ENCODE peak calls at places on chromosomes 3 and 15, in five cellular contexts. A is HFF-Myc, H is upper lobe of right lung, O is Panc1, B is stomach. Q is an unnamed sample.
A peak's percentile ranks its signal among the peaks of the same experiment; 100 is the strongest.

GRCh38 chr3:63990733-63991132 is 32.6 kb downstream of the PSMD6 start:
- DNase-seq in H (no peak), A (no peak), B (no peak), O (no peak), Q (no peak)

GRCh38 chr15:51491941-51492340 is 130.6 kb downstream of the DMXL2 start:
- DNase-seq in A (no peak), H (no peak), B (no peak), O (no peak), Q (no peak)

GRCh38 chr3:47057212-47057671 is 77.8 kb downstream of the NBEAL2 start:
- DNase-seq in B (no peak), O (no peak), H (no peak), A (no peak), Q (peak; percentile 39)

GRCh38 chr3:38650248-38650940 is 907 bp upstream of the SCN5A start:
- DNase-seq in B (no peak), O (no peak), H (peak; percentile 52), A (no peak), Q (no peak)

GRCh38 chr3:132783152-132783551 is 60.9 kb upstream of the NPHP3 start:
- DNase-seq in B (no peak), O (no peak), A (no peak), H (no peak), Q (no peak)

GRCh38 chr15:35182841-35183479 is 97.9 kb upstream of the NANOGP8 start:
- DNase-seq in O (no peak), H (no peak), B (no peak), A (no peak), Q (no peak)

GRCh38 chr3:180466401-180467005 is 135.5 kb upstream of the TTC14 start:
- DNase-seq in B (no peak), A (no peak), O (no peak), H (no peak), Q (peak; percentile 7)

GRCh38 chr3:127371846-127372245 is 84.0 kb upstream of the PRR20G start:
- DNase-seq in H (peak; percentile 49), O (no peak), A (no peak), B (no peak), Q (no peak)

GRCh38 chr3:142618917-142619401 is 22.8 kb downstream of the PLS1 start:
- DNase-seq in A (no peak), H (no peak), O (peak; percentile 64), B (peak; percentile 34), Q (peak; percentile 79)

GRCh38 chr3:145244327-145244726 is 916.7 kb downstream of the PLOD2 start:
- DNase-seq in O (no peak), A (no peak), H (no peak), B (no peak), Q (peak; percentile 8)

GRCh38 chr3:58234516-58234931 is 3.1 kb upstream of the ABHD6 start:
- DNase-seq in A (no peak), B (no peak), H (no peak), O (no peak), Q (peak; percentile 79)

GRCh38 chr15:40937762-40938529 is 8.8 kb downstream of the DLL4 start:
- DNase-seq in O (no peak), B (no peak), A (no peak), H (no peak), Q (peak; percentile 64)

GRCh38 chr3:187709155-187709554 is 6.8 kb upstream of the RTP2 start:
- DNase-seq in H (no peak), B (no peak), A (no peak), O (no peak), Q (no peak)
- TF ChIP-seq CTCF in H (no peak), B (no peak), A (peak; percentile 4), O (peak; percentile 59), Q (no peak)

GRCh38 chr3:10926441-10926830 is 66.1 kb upstream of the SLC6A1 start:
- DNase-seq in H (no peak), A (no peak), O (no peak), B (no peak), Q (no peak)
- H3K4me3 ChIP-seq in H (no peak overlapping the region), A (no peak overlapping the region), O (no peak overlapping the region), B (no peak overlapping the region), Q (no peak overlapping the region)

GRCh38 chr3:14676881-14677280 is 1.9 kb downstream of the C3orf20 start:
- DNase-seq in H (no peak), A (no peak), B (no peak), O (no peak), Q (no peak)

GRCh38 chr3:14674841-14675240 is at the start of gene C3orf20:
- DNase-seq in B (no peak), A (no peak), H (no peak), O (no peak), Q (no peak)

GRCh38 chr3:14680115-14680514 is 5.2 kb downstream of the C3orf20 start:
- DNase-seq in O (no peak), H (no peak), B (no peak), A (no peak), Q (no peak)

GRCh38 chr3:14680716-14681115 is 5.8 kb downstream of the C3orf20 start:
- DNase-seq in O (no peak), A (no peak), B (no peak), H (no peak), Q (no peak)

DNA sequence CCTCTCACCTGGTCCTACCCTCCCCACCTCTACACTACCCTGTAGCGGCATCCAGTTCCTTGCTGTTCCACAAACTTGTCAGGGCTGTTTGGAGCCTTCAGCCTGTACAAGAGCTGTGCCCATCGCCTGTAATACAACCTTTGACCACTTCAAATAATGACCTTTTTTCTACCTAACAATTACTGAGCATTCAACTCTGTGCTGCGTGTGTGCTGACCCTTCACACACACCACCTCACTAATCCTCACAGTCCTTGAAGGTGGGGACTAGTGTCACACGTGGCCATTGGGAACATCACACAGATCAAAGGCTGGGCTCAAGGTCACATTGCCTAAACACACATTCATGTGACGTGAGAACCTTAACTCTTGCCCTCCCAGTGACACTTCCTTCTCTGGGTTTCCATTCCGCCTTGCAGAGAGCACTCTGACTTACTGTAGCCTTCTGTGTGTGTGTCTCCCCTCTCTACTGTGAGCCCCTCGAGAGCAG is 3.1 kb downstream of the C3orf20 start:
- DNase-seq in A (no peak), B (no peak), O (no peak), H (no peak), Q (no peak)
- TF ChIP-seq CTCF in A (no peak), B (no peak), O (no peak), H (no peak), Q (no peak)

DNA sequence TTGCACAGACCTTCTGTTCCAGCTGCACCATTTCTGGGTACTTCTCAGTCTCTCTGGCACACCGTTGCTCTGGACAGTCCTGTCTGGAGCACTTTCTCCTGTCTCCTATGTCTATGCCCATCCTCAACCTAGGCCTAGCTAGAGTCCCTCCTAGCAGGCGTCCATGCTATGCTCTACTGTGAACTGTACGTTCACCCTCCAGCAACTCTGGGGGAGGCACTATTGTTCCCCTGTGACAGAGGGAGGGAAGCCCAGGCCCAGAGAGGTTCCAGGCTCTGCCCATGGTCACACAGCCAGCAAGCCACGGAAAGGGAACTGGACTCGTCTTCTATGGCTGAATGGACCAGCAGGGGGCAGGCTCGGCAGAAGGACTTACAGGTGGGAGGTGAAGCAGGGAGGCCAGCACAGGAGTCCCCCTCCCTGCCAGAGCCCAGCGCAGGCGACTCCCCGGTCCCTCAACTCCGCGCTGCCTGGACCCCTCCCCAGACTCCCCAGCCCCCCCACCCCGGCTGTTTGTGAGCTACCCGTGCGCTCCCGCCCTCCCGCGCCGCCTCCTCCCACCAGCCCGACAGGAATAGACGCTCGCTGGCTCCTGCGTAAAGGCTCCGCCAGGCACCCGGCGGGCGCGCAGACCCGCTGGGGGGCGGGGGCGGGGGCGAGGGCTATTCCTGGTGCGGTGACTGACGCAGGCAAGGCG is 1.7 kb upstream of the LINGO1 start:
- DNase-seq in O (peak; percentile 20), A (no peak), B (peak; percentile 74), H (peak; percentile 79), Q (peak; percentile 71)
- H3K4me3 ChIP-seq in O (no peak overlapping the region), A (no peak overlapping the region), B (no peak overlapping the region), H (no peak overlapping the region), Q (no peak overlapping the region)

GRCh38 chr3:110767838-110768237 is 303.8 kb upstream of the NECTIN3 start:
- DNase-seq in O (no peak), B (no peak), A (no peak), H (no peak), Q (no peak)

DNA sequence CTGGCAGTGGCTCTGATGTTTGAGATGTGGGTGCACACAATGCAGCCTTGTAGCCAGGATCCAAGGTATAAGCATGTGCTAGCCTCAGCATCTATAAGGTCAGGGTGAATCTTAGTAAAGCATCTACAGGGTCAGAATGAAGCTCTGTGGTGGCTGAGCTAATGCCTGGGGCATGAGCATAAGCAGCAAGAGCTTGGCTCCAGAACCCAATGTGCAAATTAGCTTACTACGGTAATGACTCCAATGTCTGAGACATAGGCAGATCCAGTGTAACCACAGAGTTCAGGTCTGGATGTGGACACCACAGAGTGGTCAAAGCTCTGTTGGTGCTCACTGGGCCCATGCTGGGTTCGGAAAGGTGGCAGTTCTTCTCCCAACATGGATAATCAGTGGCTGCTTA is 304.5 kb upstream of the NECTIN3 start:
- DNase-seq in H (no peak), O (no peak), A (no peak), B (no peak), Q (no peak)
- TF ChIP-seq CTCF in H (no peak), O (no peak), A (no peak), B (no peak), Q (no peak)